ENCODE peak calls at places on chromosomes 7 and 10, in six cellular contexts. O is stomach, K is activated B cell treated with CpG ODN at 0.5 μM for 24 hours, P is Panc1, R is HCT116, T is brain microvascular endothelial cell. V is an unnamed sample.
A peak's percentile ranks its signal among the peaks of the same experiment; 100 is the strongest.

GRCh38 chr10:60367014-60367413 is 22.7 kb downstream of the ANK3 start:
- DNase-seq in T (no peak), P (no peak), O (no peak), K (no peak), R (no peak), V (no peak)

GRCh38 chr7:98303906-98304305 is 22.4 kb downstream of the BRI3 start:
- DNase-seq in K (no peak), P (no peak), R (no peak), O (no peak), T (no peak), V (no peak)

GRCh38 chr10:102777696-102778530 is 34.2 kb downstream of the WBP1L start:
- DNase-seq in K (no peak), R (no peak), O (no peak), T (no peak), P (no peak), V (no peak)

GRCh38 chr7:84611391-84611790 is 416.8 kb upstream of the SEMA3A start:
- DNase-seq in R (no peak), T (no peak), P (no peak), O (no peak), K (no peak), V (no peak)

GRCh38 chr7:116246357-116246756 is 36.0 kb downstream of the TES start:
- DNase-seq in K (no peak), R (no peak), T (no peak), P (no peak), O (no peak), V (no peak)

GRCh38 chr10:32932330-32932729 is 25.7 kb downstream of the ITGB1 start:
- DNase-seq in P (no peak), T (no peak), O (no peak), K (no peak), R (no peak), V (no peak)

GRCh38 chr7:151025924-151026671 is 1.8 kb upstream of the ATG9B start:
- DNase-seq in O (no peak), R (no peak), T (no peak), P (no peak), K (no peak), V (no peak)

GRCh38 chr10:43249151-43249961 is 17.5 kb downstream of the RASGEF1A start:
- DNase-seq in O (no peak), T (no peak), K (peak; percentile 4), P (no peak), R (no peak), V (peak; percentile 32)

GRCh38 chr10:29635711-29636144 is 957 bp upstream of the SVIL start:
- DNase-seq in O (no peak), P (no peak), R (no peak), T (peak; percentile 64), K (no peak), V (no peak)

DNA sequence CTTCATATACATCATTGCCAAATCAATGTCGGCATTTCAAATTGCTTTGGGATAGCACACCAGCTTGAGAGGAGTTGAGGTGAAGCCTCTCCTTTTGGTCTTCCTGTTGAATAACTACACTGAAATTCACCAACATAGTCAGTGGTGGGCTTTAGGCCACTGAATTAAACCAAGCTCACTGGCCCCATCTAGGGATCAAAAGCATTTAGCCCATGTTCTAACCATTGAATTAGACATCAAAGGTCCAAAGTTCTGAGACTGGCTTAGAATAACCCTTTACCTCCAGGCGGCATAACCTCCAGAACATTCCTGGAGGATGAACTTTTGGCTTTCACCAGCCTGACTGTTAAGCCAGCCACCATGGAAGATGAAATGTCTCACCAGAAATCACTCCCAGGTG is 54.6 kb downstream of the BPGM start:
- DNase-seq in O (no peak), T (no peak), R (no peak), P (no peak), K (no peak), V (no peak)
- TF ChIP-seq CTCF in O (no peak), T (peak; percentile 67), R (peak; percentile 47), P (peak; percentile 64), K (no peak), V (no peak)

DNA sequence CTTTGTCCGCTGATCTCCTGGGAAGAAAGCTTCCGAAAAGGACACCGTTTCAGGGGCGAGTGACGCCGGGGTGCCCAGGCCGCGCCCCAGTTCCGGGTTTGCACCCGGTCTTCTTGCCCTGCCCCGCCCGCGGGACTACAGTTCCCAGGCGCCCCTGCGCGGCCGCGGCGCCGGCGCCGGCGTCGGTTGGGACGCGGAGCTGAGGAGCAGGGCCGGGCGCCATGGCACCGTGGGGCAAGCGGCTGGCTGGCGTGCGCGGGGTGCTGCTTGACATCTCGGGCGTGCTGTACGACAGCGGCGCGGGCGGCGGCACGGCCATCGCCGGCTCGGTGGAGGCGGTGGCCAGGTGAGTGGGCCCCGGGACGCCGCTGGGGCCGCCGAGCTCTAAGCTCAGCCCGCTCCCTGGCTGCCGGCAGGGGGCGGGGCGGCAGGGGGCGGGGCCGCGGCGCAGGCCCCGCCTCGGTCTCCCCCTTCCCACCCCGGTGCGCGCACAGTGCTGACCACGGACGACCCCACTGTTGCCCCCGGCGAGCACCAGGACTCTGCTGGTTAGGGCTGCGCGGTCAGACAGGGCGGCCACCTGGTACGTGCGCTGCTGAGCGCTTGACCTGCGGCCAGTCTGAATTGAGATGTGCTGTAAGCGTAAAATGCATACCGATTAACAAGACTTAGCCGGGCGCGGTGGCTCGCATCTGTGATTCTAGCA is at the start of gene LHPP:
- DNase-seq in O (peak; percentile 88), P (peak; percentile 43), K (peak; percentile 91), T (peak; percentile 60), R (peak; percentile 69), V (peak; percentile 77)
- TF ChIP-seq CTCF in O (no peak), P (no peak), K (no peak), T (no peak), R (no peak), V (peak; percentile 70)

GRCh38 chr10:74752371-74752990 is 73.9 kb upstream of the KAT6B start:
- DNase-seq in K (no peak), R (no peak), O (no peak), P (no peak), T (no peak), V (no peak)

GRCh38 chr10:74755273-74755672 is 71.1 kb upstream of the KAT6B start:
- DNase-seq in R (no peak), K (no peak), O (peak; percentile 8), T (no peak), P (no peak), V (no peak)

GRCh38 chr10:74754397-74754796 is 72.0 kb upstream of the KAT6B start:
- DNase-seq in P (no peak), R (no peak), T (no peak), K (no peak), O (no peak), V (no peak)

GRCh38 chr10:74750848-74751274 is 75.5 kb upstream of the KAT6B start:
- DNase-seq in R (no peak), T (no peak), O (peak; percentile 8), P (no peak), K (no peak), V (no peak)

GRCh38 chr10:74753295-74754211 is 72.8 kb upstream of the KAT6B start:
- DNase-seq in K (no peak), O (peak; percentile 16), R (no peak), P (no peak), T (no peak), V (no peak)
- TF ChIP-seq CTCF in K (no peak), O (no peak), R (no peak), P (no peak), T (no peak), V (no peak)

GRCh38 chr10:93992400-93993030 is 1.2 kb upstream of the PLCE1 start:
- DNase-seq in R (no peak), O (no peak), K (no peak), T (no peak), P (no peak), V (no peak)
- TF ChIP-seq CTCF in R (peak; percentile 28), O (no peak), K (no peak), T (peak; percentile 43), P (peak; percentile 50), V (no peak)

GRCh38 chr10:97135464-97135863 is 50.3 kb downstream of the SLIT1 start:
- DNase-seq in R (no peak), P (no peak), T (no peak), O (no peak), K (no peak), V (no peak)
- TF ChIP-seq CTCF in R (no peak), P (no peak), T (no peak), O (no peak), K (no peak), V (no peak)

DNA sequence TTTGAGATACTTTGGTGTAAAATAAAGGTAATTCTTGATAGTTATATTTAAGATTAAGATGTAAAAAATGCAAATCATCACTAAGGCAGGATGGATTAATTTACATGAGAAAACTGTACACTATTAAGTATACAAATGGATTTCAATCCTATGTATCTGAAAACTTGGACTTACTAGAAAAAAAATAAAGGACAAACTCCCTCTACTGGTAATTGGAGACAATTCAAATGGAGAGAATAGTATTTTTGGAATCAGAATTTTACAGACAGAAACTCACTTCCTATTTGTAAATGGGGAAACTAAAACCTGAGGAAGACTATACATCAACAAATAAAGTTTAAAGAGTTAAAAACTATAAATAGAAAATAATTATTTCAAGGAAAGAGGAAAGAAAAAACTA is 62.6 kb downstream of the CUL2 start:
- DNase-seq in O (no peak), P (no peak), K (no peak), R (no peak), T (no peak), V (no peak)
- TF ChIP-seq CTCF in O (no peak), P (peak; percentile 43), K (no peak), R (peak; percentile 54), T (peak; percentile 17), V (peak; percentile 28)

GRCh38 chr10:49518982-49519578 is 19.8 kb downstream of the ERCC6 start:
- DNase-seq in O (no peak), K (no peak), T (peak; percentile 53), P (peak; percentile 22), R (peak; percentile 32), V (no peak)
- TF ChIP-seq CTCF in O (no peak), K (no peak), T (peak; percentile 77), P (peak; percentile 87), R (peak; percentile 73), V (peak; percentile 76)

GRCh38 chr10:97711640-97712267 is 1.8 kb upstream of the MARVELD1 start:
- DNase-seq in T (no peak), O (no peak), K (no peak), P (no peak), R (no peak), V (no peak)

GRCh38 chr10:97708976-97709745 is 4.4 kb upstream of the MARVELD1 start:
- DNase-seq in K (no peak), R (no peak), O (peak; percentile 72), P (no peak), T (peak; percentile 83), V (no peak)

GRCh38 chr10:97708167-97708566 is 5.4 kb upstream of the MARVELD1 start:
- DNase-seq in O (no peak), R (no peak), T (no peak), P (no peak), K (no peak), V (no peak)

GRCh38 chr10:97707134-97707861 is 6.2 kb upstream of the MARVELD1 start:
- DNase-seq in T (no peak), R (no peak), P (no peak), K (no peak), O (no peak), V (no peak)

GRCh38 chr10:97709746-97710078 is 3.8 kb upstream of the MARVELD1 start:
- DNase-seq in P (no peak), R (no peak), T (no peak), K (no peak), O (no peak), V (no peak)
- TF ChIP-seq CTCF in P (peak; percentile 49), R (peak; percentile 20), T (no peak), K (no peak), O (no peak), V (peak; percentile 35)

V was measured in CD14-positive monocyte.